ENCODE peak calls at places on chromosomes 1 and 21, in five cellular contexts. T, R, U, K and Q are unnamed samples. For H4K20me1, the result is how much of the 10 kb centered on the place peaks cover.

GRCh38 chr1:91583326-91583755 is 82.7 kb downstream of the CDC7 start:
- DNase-seq in T (peak), R (peak), U (no peak), K (no peak), Q (peak)

GRCh38 chr1:178143730-178144343 is 49.9 kb downstream of the RASAL2 start:
- DNase-seq in T (peak), R (peak), U (no peak), K (no peak), Q (peak)

GRCh38 chr1:176466514-176466913 is 3.5 kb downstream of the PAPPA2 start:
- DNase-seq in T (no peak), R (no peak), U (no peak), K (peak), Q (peak)

GRCh38 chr1:98749152-98749756 is 87.7 kb downstream of the SNX7 start:
- DNase-seq in T (peak), R (peak), U (no peak), K (peak), Q (peak)

GRCh38 chr1:109886827-109887226 is 23.8 kb upstream of the CSF1 start:
- DNase-seq in T (no peak), R (no peak), U (no peak), K (no peak), Q (no peak)

GRCh38 chr21:25635310-25635709 is 3.7 kb upstream of the JAM2 start:
- DNase-seq in T (no peak), R (no peak), U (no peak), K (no peak), Q (no peak)

GRCh38 chr1:30868833-30869435 is 39.6 kb downstream of the SDC3 start:
- DNase-seq in T (no peak), R (no peak), U (no peak), K (no peak), Q (no peak)

GRCh38 chr1:15288173-15288926 is 41.3 kb downstream of the FHAD1 start:
- DNase-seq in T (no peak), R (no peak), U (no peak), K (no peak), Q (no peak)

GRCh38 chr1:150798509-150798908 is 9.6 kb downstream of the CTSK start:
- DNase-seq in T (peak), R (peak), U (no peak), K (no peak), Q (peak)

GRCh38 chr1:10733967-10734366 is 62.5 kb downstream of the CASZ1 start:
- DNase-seq in T (no peak), R (no peak), U (no peak), K (no peak), Q (no peak)

GRCh38 chr1:155329980-155330598 is 9.4 kb downstream of the RUSC1 start:
- DNase-seq in T (no peak), R (no peak), U (no peak), K (no peak), Q (no peak)

GRCh38 chr21:25911730-25912401 is 177.1 kb downstream of the GABPA start:
- DNase-seq in T (peak), R (no peak), U (no peak), K (no peak), Q (no peak)

GRCh38 chr1:241208910-241209414 is 148.0 kb downstream of the RGS7 start:
- DNase-seq in T (no peak), R (no peak), U (no peak), K (no peak), Q (no peak)

GRCh38 chr1:100896481-100896982 is 642 bp downstream of the SLC30A7 start:
- DNase-seq in T (peak), R (peak), U (peak), K (peak), Q (peak)

GRCh38 chr1:206555473-206555935 is 48.2 kb downstream of the RASSF5 start:
- DNase-seq in T (no peak), R (no peak), U (no peak), K (peak), Q (peak)

GRCh38 chr1:89295187-89295586 is 22.5 kb upstream of the GBP5 start:
- DNase-seq in T (no peak), R (no peak), U (no peak), K (no peak), Q (no peak)

GRCh38 chr1:54904476-54905048 is 17.6 kb upstream of the DHCR24 start:
- DNase-seq in T (peak), R (peak), U (peak), K (no peak), Q (peak)

GRCh38 chr1:58287894-58288623 is 258.5 kb downstream of the OMA1 start:
- DNase-seq in T (no peak), R (no peak), U (no peak), K (no peak), Q (no peak)

GRCh38 chr1:53275566-53275965 is 37.2 kb upstream of the MAGOH start:
- DNase-seq in T (no peak), R (no peak), U (no peak), K (no peak), Q (no peak)

GRCh38 chr1:27403065-27403726 is 10.8 kb downstream of the GPR3 start:
- DNase-seq in T (no peak), R (peak), U (no peak), K (peak), Q (peak)

GRCh38 chr1:204564835-204565234 is 48.6 kb downstream of the MDM4 start:
- DNase-seq in T (no peak), R (no peak), U (no peak), K (no peak), Q (no peak)

GRCh38 chr1:23209765-23210164 is 7.5 kb downstream of the HTR1D start:
- DNase-seq in T (no peak), R (no peak), U (no peak), K (no peak), Q (no peak)

GRCh38 chr1:234727018-234727757 is 117.2 kb upstream of the IRF2BP2 start:
- DNase-seq in T (no peak), R (peak), U (peak), K (no peak), Q (no peak)

GRCh38 chr21:37627561-37627960 is 261.0 kb downstream of the DYRK1A start:
- DNase-seq in T (no peak), R (no peak), U (no peak), K (no peak), Q (no peak)

GRCh38 chr1:156148236-156148635 is 5.1 kb upstream of the SEMA4A start:
- DNase-seq in T (no peak), R (no peak), U (no peak), K (no peak), Q (no peak)

GRCh38 chr1:207389728-207390464 is 64.2 kb upstream of the CR2 start:
- DNase-seq in T (peak), R (peak), U (peak), K (no peak), Q (peak)

GRCh38 chr1:89310505-89310904 is 37.8 kb upstream of the GBP5 start:
- DNase-seq in T (no peak), R (peak), U (no peak), K (no peak), Q (peak)

GRCh38 chr1:238465449-238465848 is 574.7 kb upstream of the ZP4 start:
- DNase-seq in T (peak), R (peak), U (no peak), K (no peak), Q (peak)

GRCh38 chr1:221274373-221274772 is 395.1 kb downstream of the HLX start:
- DNase-seq in T (no peak), R (no peak), U (no peak), K (no peak), Q (no peak)

GRCh38 chr21:44653656-44654575 is 543 bp downstream of the KRTAP12-4 start:
- DNase-seq in T (no peak), R (no peak), U (no peak), K (no peak), Q (no peak)

GRCh38 chr1:10171105-10171767 is 39.1 kb upstream of the KIF1B start:
- DNase-seq in T (no peak), R (no peak), U (no peak), K (no peak), Q (no peak)

GRCh38 chr1:48750089-48750488 is 26.6 kb downstream of the BEND5 start:
- DNase-seq in T (no peak), R (no peak), U (no peak), K (no peak), Q (no peak)

GRCh38 chr1:35807614-35808375 is at the start of gene AGO4:
- DNase-seq in T (peak), R (peak), U (no peak), K (peak), Q (peak)

GRCh38 chr1:32448773-32449456 is 16.0 kb upstream of the ZBTB8B start:
- DNase-seq in T (no peak), R (no peak), U (no peak), K (peak), Q (peak)

GRCh38 chr1:53949023-53949611 is 3.0 kb downstream of the LRRC42 start:
- DNase-seq in T (peak), R (peak), U (no peak), K (peak), Q (peak)

DNA sequence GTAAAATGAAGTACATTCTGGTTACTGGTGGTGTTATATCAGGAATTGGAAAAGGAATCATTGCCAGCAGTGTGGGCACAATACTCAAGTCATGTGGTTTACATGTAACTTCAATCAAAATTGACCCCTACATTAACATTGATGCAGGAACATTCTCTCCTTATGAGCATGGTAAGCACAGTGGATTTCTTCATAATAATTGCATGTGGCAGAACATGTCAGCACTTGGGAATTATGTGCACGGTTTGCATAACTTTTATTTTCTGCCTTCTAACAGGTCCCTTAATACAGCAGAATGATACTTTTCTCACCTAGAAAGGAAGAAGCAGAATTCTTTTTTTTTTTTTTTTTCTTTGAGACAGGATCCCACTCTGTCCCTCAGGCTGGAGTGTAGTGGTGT is 3.8 kb downstream of the CTPS1 start:
- DNase-seq in T (no peak), R (no peak), U (no peak), K (no peak), Q (peak)
- H4K20me1 ChIP-seq in T (half or more), R (under half), U (under half), K (under half), Q (under half)

GRCh38 chr1:43418858-43419257 is 29.2 kb downstream of the SZT2 start:
- DNase-seq in T (no peak), R (no peak), U (no peak), K (no peak), Q (no peak)

GRCh38 chr1:43415901-43416300 is 26.2 kb downstream of the SZT2 start:
- DNase-seq in T (no peak), R (no peak), U (no peak), K (no peak), Q (no peak)

GRCh38 chr1:43410571-43410970 is 20.9 kb downstream of the SZT2 start:
- DNase-seq in T (no peak), R (no peak), U (no peak), K (no peak), Q (no peak)

GRCh38 chr1:43419627-43420425 is 30.1 kb downstream of the SZT2 start:
- DNase-seq in T (no peak), R (no peak), U (no peak), K (no peak), Q (peak)

GRCh38 chr1:43414634-43415223 is 25.0 kb downstream of the SZT2 start:
- DNase-seq in T (peak), R (peak), U (peak), K (peak), Q (peak)
- H4K20me1 ChIP-seq in T (under half), R (under half), U (under half), K (under half), Q (under half)

GRCh38 chr1:19427087-19427781 is 58.1 kb downstream of the CAPZB start:
- DNase-seq in T (peak), R (peak), U (no peak), K (peak), Q (peak)
- H4K20me1 ChIP-seq in T (half or more), R (half or more), U (under half), K (under half), Q (under half)

DNA sequence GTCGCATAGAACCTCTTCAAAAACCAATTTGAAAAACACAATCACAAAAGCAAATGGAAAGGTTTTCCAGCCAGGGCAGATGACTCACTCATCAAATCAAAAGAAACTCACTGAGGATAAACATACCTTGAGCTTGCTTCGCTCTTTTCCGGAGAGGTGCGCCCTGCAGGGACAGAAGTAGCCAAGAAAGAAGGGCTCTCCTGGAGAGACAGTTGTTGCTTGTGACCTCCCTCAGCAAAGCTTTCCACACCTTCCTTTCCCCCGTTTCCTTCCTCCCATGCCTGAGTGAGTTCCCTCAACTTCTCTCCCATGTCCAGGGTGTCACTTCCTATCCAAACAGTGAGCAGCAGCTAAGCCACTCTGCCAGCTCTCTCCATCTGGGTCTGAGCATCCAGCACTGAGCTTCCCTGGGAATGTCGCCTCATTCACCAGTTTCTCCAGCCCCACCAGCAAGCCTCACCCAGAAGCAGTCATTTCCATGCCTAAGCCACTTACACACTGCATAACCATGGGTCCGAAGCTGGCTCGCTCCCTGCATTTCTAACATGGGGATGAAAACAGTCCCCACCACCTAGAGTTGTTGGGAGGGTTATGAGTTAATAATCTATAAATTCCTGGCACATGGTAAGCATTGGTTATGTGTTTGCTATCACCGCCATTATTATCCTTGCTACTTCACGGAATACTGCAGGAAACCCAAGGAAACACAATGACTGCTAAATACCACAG is 75.0 kb downstream of the PTPN14 start:
- DNase-seq in T (peak), R (no peak), U (no peak), K (peak), Q (peak)
- H4K20me1 ChIP-seq in T (under half), R (half or more), U (under half), K (under half), Q (under half)

GRCh38 chr1:211336775-211337174 is 10.1 kb downstream of the TRAF5 start:
- DNase-seq in T (no peak), R (no peak), U (no peak), K (no peak), Q (no peak)
- H4K20me1 ChIP-seq in T (half or more), R (half or more), U (under half), K (under half), Q (under half)